ENCODE peak calls at places on chromosomes 13 and 19, in four cellular contexts. X is gastrocnemius medialis, M is uterus, O is ovary. R is an unnamed sample.

GRCh38 chr13:22757530-22758120 is 423.2 kb upstream of the SGCG start:
- DNase-seq in M (no peak), O (no peak), X (no peak), R (no peak)

GRCh38 chr13:27372896-27373295 is 51.5 kb upstream of the GTF3A start:
- DNase-seq in M (no peak), O (no peak), X (no peak), R (peak)

GRCh38 chr13:83057119-83057518 is 825.2 kb downstream of the SLITRK1 start:
- DNase-seq in O (no peak), X (no peak), M (no peak), R (no peak)

GRCh38 chr19:1411255-1412191 is 4.1 kb downstream of the DAZAP1 start:
- DNase-seq in M (no peak), O (peak), X (peak), R (no peak)

GRCh38 chr13:25286308-25286968 is 850 bp downstream of the MTMR6 start:
- DNase-seq in O (no peak), X (no peak), M (no peak), R (no peak)

GRCh38 chr19:17107546-17108452 is 32.2 kb downstream of the MYO9B start:
- DNase-seq in X (peak), O (peak), M (peak), R (peak)

GRCh38 chr13:109439813-109440212 is 346.6 kb downstream of the IRS2 start:
- DNase-seq in M (no peak), X (no peak), O (no peak), R (no peak)

GRCh38 chr13:45468676-45469075 is 3.9 kb downstream of the COG3 start:
- DNase-seq in O (no peak), M (no peak), X (no peak), R (no peak)

GRCh38 chr13:24270639-24271131 is 38.7 kb upstream of the C1QTNF9 start:
- DNase-seq in X (peak), O (peak), M (peak), R (peak)

GRCh38 chr19:22422220-22422619 is at the start of gene ZNF98:
- DNase-seq in O (no peak), M (peak), X (no peak), R (peak)

GRCh38 chr13:37617162-37617561 is 18.6 kb upstream of the POSTN start:
- DNase-seq in O (no peak), X (no peak), M (no peak), R (no peak)

GRCh38 chr13:108594153-108594552 is 35.3 kb upstream of the MYO16 start:
- DNase-seq in M (no peak), O (no peak), X (no peak), R (no peak)

GRCh38 chr19:51016798-51017683 is 2.5 kb downstream of the KLK10 start:
- DNase-seq in O (peak), M (no peak), X (no peak), R (peak)

GRCh38 chr13:43785681-43786471 is 896 bp downstream of the ENOX1 start:
- DNase-seq in M (peak), X (peak), O (peak), R (peak)

GRCh38 chr13:71871844-71872243 is 4.8 kb upstream of the DACH1 start:
- DNase-seq in M (no peak), O (no peak), X (no peak), R (no peak)

GRCh38 chr13:31221057-31221456 is 21.3 kb downstream of the B3GLCT start:
- DNase-seq in X (no peak), O (no peak), M (no peak), R (no peak)

GRCh38 chr13:113796211-113796875 is 37.3 kb downstream of the TMEM255B start:
- DNase-seq in M (no peak), X (no peak), O (no peak), R (no peak)

GRCh38 chr19:12482505-12482886 is 2.1 kb downstream of the ZNF709 start:
- DNase-seq in X (no peak), M (no peak), O (no peak), R (no peak)

GRCh38 chr13:50224534-50224933 is 209.3 kb downstream of the KCNRG start:
- DNase-seq in X (no peak), M (no peak), O (no peak), R (no peak)

GRCh38 chr13:114268344-114269280 is 12.8 kb upstream of the UPF3A start:
- DNase-seq in M (no peak), X (no peak), O (no peak), R (no peak)

GRCh38 chr19:36849701-36850645 is 703 bp upstream of the ZNF345 start:
- DNase-seq in X (peak), M (peak), O (peak), R (peak)

GRCh38 chr13:40660270-40660669 is 6.2 kb downstream of the FOXO1 start:
- DNase-seq in M (no peak), O (no peak), X (no peak), R (no peak)

GRCh38 chr13:35479691-35480090 is 3.2 kb upstream of the MAB21L1 start:
- DNase-seq in X (no peak), M (no peak), O (no peak), R (no peak)

GRCh38 chr13:57672168-57672567 is 40.6 kb downstream of the PCDH17 start:
- DNase-seq in X (no peak), O (no peak), M (no peak), R (no peak)

GRCh38 chr19:8483165-8483564 is 19.3 kb downstream of the PRAM1 start:
- DNase-seq in O (no peak), M (no peak), X (no peak), R (no peak)

GRCh38 chr13:87003265-87003664 is 667.9 kb upstream of the SLITRK5 start:
- DNase-seq in O (no peak), M (no peak), X (no peak), R (no peak)

GRCh38 chr13:67015976-67016600 is 214.0 kb downstream of the PCDH9 start:
- DNase-seq in M (no peak), X (no peak), O (no peak), R (no peak)

GRCh38 chr13:111265006-111265700 is 55.3 kb upstream of the TEX29 start:
- DNase-seq in M (no peak), X (no peak), O (no peak), R (no peak)

GRCh38 chr13:112058519-112058873 is 8.5 kb upstream of the SOX1 start:
- DNase-seq in O (no peak), X (no peak), M (no peak), R (no peak)

GRCh38 chr19:47699360-47699917 is 13.8 kb upstream of the EHD2 start:
- DNase-seq in M (peak), X (peak), O (no peak), R (no peak)

GRCh38 chr19:49085020-49085867 is at the start of gene SNRNP70:
- DNase-seq in O (peak), X (peak), M (peak), R (peak)

GRCh38 chr13:50957620-50958019 is 48.0 kb downstream of the RNASEH2B start:
- DNase-seq in X (no peak), O (no peak), M (no peak), R (no peak)

GRCh38 chr13:106905380-106906259 is 337.7 kb upstream of the ARGLU1 start:
- DNase-seq in X (no peak), O (no peak), M (no peak), R (no peak)

GRCh38 chr13:87052731-87053130 is 618.4 kb upstream of the SLITRK5 start:
- DNase-seq in X (no peak), M (no peak), O (no peak), R (no peak)

GRCh38 chr13:49436890-49437289 is 7.0 kb downstream of the CAB39L start:
- DNase-seq in X (peak), O (peak), M (peak), R (no peak)

GRCh38 chr13:50692396-50692915 is 151.0 kb downstream of the DLEU7 start:
- DNase-seq in M (no peak), O (no peak), X (no peak), R (no peak)

GRCh38 chr19:12788682-12789097 is 2.6 kb upstream of the JUNB start:
- DNase-seq in M (peak), X (peak), O (peak), R (no peak)

GRCh38 chr19:10142701-10143375 is 23.1 kb upstream of the EIF3G start:
- DNase-seq in O (no peak), X (no peak), M (no peak), R (no peak)

GRCh38 chr19:18541992-18542935 is 1.1 kb downstream of the FKBP8 start:
- DNase-seq in X (no peak), O (no peak), M (no peak), R (no peak)

GRCh38 chr13:48004201-48004600 is 3.1 kb upstream of the SUCLA2 start:
- DNase-seq in X (no peak), O (no peak), M (no peak), R (no peak)
- TF ChIP-seq POLR2A in X (no peak), O (no peak), M (no peak), R (no peak)

DNA sequence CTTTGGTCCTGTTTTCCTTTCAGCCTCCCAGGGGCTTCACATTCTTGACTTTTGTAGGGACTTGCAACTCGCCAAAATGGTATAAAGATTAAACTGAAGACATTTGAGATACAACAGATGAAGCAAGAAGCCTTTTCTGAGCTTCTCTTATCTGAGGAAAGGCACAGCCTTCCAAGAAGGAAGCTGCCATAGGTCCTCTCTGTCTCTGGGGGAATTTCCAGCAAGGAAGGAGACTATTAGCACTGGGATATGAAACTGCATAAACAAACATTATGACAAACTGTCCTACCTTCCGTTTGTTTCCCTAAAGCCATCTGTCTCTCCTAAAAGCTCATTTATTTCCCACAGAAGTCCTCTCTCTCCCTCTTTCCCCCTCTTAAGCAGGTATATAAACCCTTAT is 39.3 kb downstream of the TGDS start:
- DNase-seq in O (no peak), X (no peak), M (no peak), R (no peak)
- TF ChIP-seq POLR2A in O (no peak), X (no peak), M (no peak), R (no peak)

GRCh38 chr19:38402967-38403674 is at the start of gene FAM98C:
- DNase-seq in M (peak), X (peak), O (peak), R (peak)
- TF ChIP-seq POLR2A in M (no peak), X (peak), O (no peak), R (peak)

DNA sequence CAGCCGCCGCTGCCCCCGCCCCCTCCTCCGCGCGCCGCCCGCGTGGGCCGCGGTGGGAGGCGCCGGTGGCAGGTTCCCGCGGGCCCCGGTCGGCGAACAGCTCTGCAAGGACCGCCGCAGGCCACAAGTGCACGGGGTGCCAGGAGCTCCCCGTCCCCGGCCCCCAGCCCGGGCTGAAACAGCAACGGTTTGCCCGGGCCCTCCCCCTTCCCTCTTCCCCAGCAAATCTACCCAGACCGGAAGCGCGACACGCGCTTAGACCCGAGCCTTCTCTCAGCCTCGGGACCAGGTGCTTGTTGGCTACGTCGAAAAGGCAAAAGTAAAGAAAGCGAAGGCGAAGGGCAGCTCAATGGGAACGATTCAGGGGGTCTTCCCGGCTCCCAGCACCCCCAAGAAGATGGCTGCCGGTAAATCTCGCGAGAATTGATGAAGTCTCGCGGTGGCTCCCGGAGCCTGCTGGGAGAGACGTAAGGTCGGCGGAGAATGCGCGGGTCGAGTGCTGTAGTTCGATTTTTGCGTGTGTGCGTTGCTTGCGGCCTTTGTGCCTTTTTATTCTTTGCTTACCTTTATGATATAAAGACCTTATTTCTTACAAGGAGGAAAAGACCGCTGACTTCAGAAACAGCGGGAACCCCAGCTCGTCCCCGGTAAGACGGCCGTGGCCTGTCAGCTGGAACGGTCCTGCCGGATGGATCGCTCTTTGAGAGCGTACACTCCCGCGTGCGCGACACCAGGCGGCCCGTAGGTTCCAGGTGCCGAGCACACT is at the start of gene RBM26:
- DNase-seq in X (peak), O (peak), M (peak), R (peak)
- TF ChIP-seq POLR2A in X (peak), O (peak), M (no peak), R (peak)

GRCh38 chr13:97502691-97503090 is 68.7 kb downstream of the RAP2A start:
- DNase-seq in X (no peak), M (no peak), O (no peak), R (no peak)

GRCh38 chr13:97502192-97502591 is 68.2 kb downstream of the RAP2A start:
- DNase-seq in O (no peak), M (no peak), X (peak), R (no peak)

GRCh38 chr13:97505022-97505421 is 71.1 kb downstream of the RAP2A start:
- DNase-seq in X (no peak), O (no peak), M (no peak), R (no peak)

GRCh38 chr13:97506511-97506910 is 72.5 kb downstream of the RAP2A start:
- DNase-seq in X (no peak), M (no peak), O (no peak), R (no peak)
- TF ChIP-seq POLR2A in X (no peak), M (no peak), O (no peak), R (no peak)

GRCh38 chr19:3406571-3407111 is 40.3 kb downstream of the NFIC start:
- DNase-seq in M (no peak), O (peak), X (no peak), R (no peak)

GRCh38 chr19:3402631-3403443 is 36.5 kb downstream of the NFIC start:
- DNase-seq in X (no peak), M (no peak), O (no peak), R (no peak)

GRCh38 chr19:3403489-3404323 is 37.3 kb downstream of the NFIC start:
- DNase-seq in O (peak), M (peak), X (peak), R (peak)

GRCh38 chr19:3405261-3405653 is 38.9 kb downstream of the NFIC start:
- DNase-seq in X (no peak), M (no peak), O (no peak), R (no peak)

GRCh38 chr19:3404324-3405260 is 38.2 kb downstream of the NFIC start:
- DNase-seq in O (peak), M (peak), X (peak), R (peak)
- TF ChIP-seq POLR2A in O (peak), M (peak), X (peak), R (peak)